ENCODE peak calls at places on chromosome 18, in eight cellular contexts. One of them, this sample, is unnamed.

GRCh38 chr18:22691988-22692710 is 241.0 kb upstream of the RBBP8 start:
- DNase-seq in endothelial cell: no peak
- DNase-seq in activated CD4-positive, alpha-beta T cell treated with anti-CD3 and anti-CD28 coated beads, Interleukin-2, amount 50 U/mL, for 24 hours: no peak
- DNase-seq in tibial artery: no peak
- DNase-seq in RPMI7951: peak; percentile 74
- DNase-seq in adrenal gland: no peak
- DNase-seq in HT1080: peak; percentile 18
- DNase-seq in NCI-H460: no peak
- DNase-seq in this sample: peak; percentile 78

GRCh38 chr18:2641638-2642037 is 13.9 kb upstream of the SMCHD1 start:
- DNase-seq in RPMI7951: peak; percentile 34
- DNase-seq in HT1080: no peak
- DNase-seq in adrenal gland: no peak
- DNase-seq in activated CD4-positive, alpha-beta T cell treated with anti-CD3 and anti-CD28 coated beads, Interleukin-2, amount 50 U/mL, for 24 hours: no peak
- DNase-seq in tibial artery: no peak
- DNase-seq in endothelial cell: no peak
- DNase-seq in NCI-H460: no peak
- DNase-seq in this sample: no peak

GRCh38 chr18:36706313-36706881 is 122.4 kb downstream of the TPGS2 start:
- DNase-seq in tibial artery: no peak
- DNase-seq in HT1080: peak; percentile 44
- DNase-seq in NCI-H460: no peak
- DNase-seq in adrenal gland: no peak
- DNase-seq in RPMI7951: no peak
- DNase-seq in endothelial cell: no peak
- DNase-seq in activated CD4-positive, alpha-beta T cell treated with anti-CD3 and anti-CD28 coated beads, Interleukin-2, amount 50 U/mL, for 24 hours: no peak
- DNase-seq in this sample: no peak

GRCh38 chr18:43869451-43870008 is 592.2 kb upstream of the SYT4 start:
- DNase-seq in endothelial cell: no peak
- DNase-seq in NCI-H460: no peak
- DNase-seq in activated CD4-positive, alpha-beta T cell treated with anti-CD3 and anti-CD28 coated beads, Interleukin-2, amount 50 U/mL, for 24 hours: no peak
- DNase-seq in RPMI7951: no peak
- DNase-seq in HT1080: no peak
- DNase-seq in adrenal gland: no peak
- DNase-seq in tibial artery: no peak
- DNase-seq in this sample: peak; percentile 58

GRCh38 chr18:78140294-78140693 is 839.3 kb upstream of the SALL3 start:
- DNase-seq in endothelial cell: no peak
- DNase-seq in adrenal gland: no peak
- DNase-seq in RPMI7951: no peak
- DNase-seq in tibial artery: no peak
- DNase-seq in NCI-H460: no peak
- DNase-seq in activated CD4-positive, alpha-beta T cell treated with anti-CD3 and anti-CD28 coated beads, Interleukin-2, amount 50 U/mL, for 24 hours: no peak
- DNase-seq in HT1080: no peak
- DNase-seq in this sample: no peak

GRCh38 chr18:55753643-55754255 is 165.8 kb upstream of the TCF4 start:
- DNase-seq in RPMI7951: peak; percentile 54
- DNase-seq in activated CD4-positive, alpha-beta T cell treated with anti-CD3 and anti-CD28 coated beads, Interleukin-2, amount 50 U/mL, for 24 hours: no peak
- DNase-seq in NCI-H460: no peak
- DNase-seq in adrenal gland: no peak
- DNase-seq in tibial artery: no peak
- DNase-seq in endothelial cell: no peak
- DNase-seq in HT1080: peak; percentile 80
- DNase-seq in this sample: peak; percentile 86

GRCh38 chr18:7562491-7562890 is 4.6 kb upstream of the PTPRM start:
- DNase-seq in tibial artery: no peak
- DNase-seq in HT1080: no peak
- DNase-seq in RPMI7951: no peak
- DNase-seq in endothelial cell: no peak
- DNase-seq in activated CD4-positive, alpha-beta T cell treated with anti-CD3 and anti-CD28 coated beads, Interleukin-2, amount 50 U/mL, for 24 hours: no peak
- DNase-seq in adrenal gland: no peak
- DNase-seq in NCI-H460: no peak
- DNase-seq in this sample: no peak

GRCh38 chr18:65753520-65753919 is 2.7 kb downstream of the CDH7 start:
- DNase-seq in HT1080: peak; percentile 48
- DNase-seq in RPMI7951: no peak
- DNase-seq in activated CD4-positive, alpha-beta T cell treated with anti-CD3 and anti-CD28 coated beads, Interleukin-2, amount 50 U/mL, for 24 hours: no peak
- DNase-seq in adrenal gland: no peak
- DNase-seq in NCI-H460: no peak
- DNase-seq in tibial artery: no peak
- DNase-seq in endothelial cell: peak; percentile 53
- DNase-seq in this sample: peak; percentile 38

GRCh38 chr18:33051397-33051796 is 278.6 kb upstream of the KLHL14 start:
- DNase-seq in RPMI7951: no peak
- DNase-seq in endothelial cell: no peak
- DNase-seq in NCI-H460: peak; percentile 14
- DNase-seq in activated CD4-positive, alpha-beta T cell treated with anti-CD3 and anti-CD28 coated beads, Interleukin-2, amount 50 U/mL, for 24 hours: no peak
- DNase-seq in tibial artery: no peak
- DNase-seq in HT1080: no peak
- DNase-seq in adrenal gland: no peak
- DNase-seq in this sample: peak; percentile 72

GRCh38 chr18:58604301-58604700 is 24.6 kb downstream of the ALPK2 start:
- DNase-seq in HT1080: no peak
- DNase-seq in endothelial cell: no peak
- DNase-seq in NCI-H460: no peak
- DNase-seq in adrenal gland: no peak
- DNase-seq in tibial artery: no peak
- DNase-seq in RPMI7951: no peak
- DNase-seq in activated CD4-positive, alpha-beta T cell treated with anti-CD3 and anti-CD28 coated beads, Interleukin-2, amount 50 U/mL, for 24 hours: no peak
- DNase-seq in this sample: no peak

GRCh38 chr18:6648581-6648980 is 80.9 kb upstream of the ARHGAP28 start:
- DNase-seq in HT1080: no peak
- DNase-seq in adrenal gland: no peak
- DNase-seq in tibial artery: no peak
- DNase-seq in endothelial cell: no peak
- DNase-seq in RPMI7951: no peak
- DNase-seq in NCI-H460: no peak
- DNase-seq in activated CD4-positive, alpha-beta T cell treated with anti-CD3 and anti-CD28 coated beads, Interleukin-2, amount 50 U/mL, for 24 hours: no peak
- DNase-seq in this sample: peak; percentile 8

GRCh38 chr18:4276983-4277585 is 178.0 kb downstream of the DLGAP1 start:
- DNase-seq in endothelial cell: no peak
- DNase-seq in activated CD4-positive, alpha-beta T cell treated with anti-CD3 and anti-CD28 coated beads, Interleukin-2, amount 50 U/mL, for 24 hours: no peak
- DNase-seq in HT1080: no peak
- DNase-seq in RPMI7951: no peak
- DNase-seq in NCI-H460: no peak
- DNase-seq in adrenal gland: no peak
- DNase-seq in tibial artery: no peak
- DNase-seq in this sample: no peak

GRCh38 chr18:78630356-78630755 is 349.3 kb upstream of the SALL3 start:
- DNase-seq in tibial artery: no peak
- DNase-seq in activated CD4-positive, alpha-beta T cell treated with anti-CD3 and anti-CD28 coated beads, Interleukin-2, amount 50 U/mL, for 24 hours: no peak
- DNase-seq in endothelial cell: no peak
- DNase-seq in NCI-H460: no peak
- DNase-seq in HT1080: no peak
- DNase-seq in adrenal gland: no peak
- DNase-seq in RPMI7951: no peak
- DNase-seq in this sample: no peak

GRCh38 chr18:58769321-58769720 is 95.4 kb upstream of the ZNF532 start:
- DNase-seq in endothelial cell: no peak
- DNase-seq in RPMI7951: no peak
- DNase-seq in HT1080: no peak
- DNase-seq in NCI-H460: no peak
- DNase-seq in adrenal gland: no peak
- DNase-seq in activated CD4-positive, alpha-beta T cell treated with anti-CD3 and anti-CD28 coated beads, Interleukin-2, amount 50 U/mL, for 24 hours: no peak
- DNase-seq in tibial artery: no peak
- DNase-seq in this sample: no peak

GRCh38 chr18:457120-457519 is 43.4 kb downstream of the COLEC12 start:
- DNase-seq in HT1080: no peak
- DNase-seq in endothelial cell: peak; percentile 41
- DNase-seq in adrenal gland: peak; percentile 23
- DNase-seq in activated CD4-positive, alpha-beta T cell treated with anti-CD3 and anti-CD28 coated beads, Interleukin-2, amount 50 U/mL, for 24 hours: no peak
- DNase-seq in NCI-H460: no peak
- DNase-seq in tibial artery: peak; percentile 70
- DNase-seq in RPMI7951: no peak
- DNase-seq in this sample: peak; percentile 50

This sample was measured in MCF 10A.